ENCODE peak calls at places on chromosome 3, in ten cellular contexts. D is GM10248, Y is HFFc6, O is mesenteric fat pad, T is mesenchymal stem cell, S is frontal cortex, K is memory B cell, C is AG09309, J is posterior cingulate gyrus, E is head of caudate nucleus. Q is an unnamed sample.

GRCh38 chr3:53842436-53843194 is 3.6 kb downstream of the CHDH start:
- DNase-seq in T (no peak), O (no peak), Y (no peak), S (peak), C (no peak), K (no peak), E (peak), J (peak), D (no peak), Q (peak)

GRCh38 chr3:60461199-60461598 is 790.1 kb downstream of the FHIT start:
- DNase-seq in E (no peak), K (no peak), T (no peak), O (no peak), J (no peak), Y (no peak), S (no peak), C (no peak), D (no peak), Q (no peak)

GRCh38 chr3:124263168-124263567 is 271.2 kb upstream of the ROPN1 start:
- DNase-seq in E (no peak), O (no peak), S (no peak), Y (peak), C (peak), D (no peak), J (no peak), T (peak), K (no peak), Q (peak)

GRCh38 chr3:60760145-60760544 is 491.1 kb downstream of the FHIT start:
- DNase-seq in O (no peak), K (no peak), Y (no peak), S (no peak), D (no peak), J (no peak), C (no peak), E (no peak), T (no peak), Q (no peak)

GRCh38 chr3:157793745-157794144 is 290.5 kb upstream of the VEPH1 start:
- DNase-seq in J (no peak), S (no peak), T (no peak), C (no peak), E (no peak), K (no peak), Y (no peak), O (no peak), D (no peak), Q (no peak)

GRCh38 chr3:10395196-10395595 is 74.3 kb upstream of the SEC13 start:
- DNase-seq in S (no peak), O (no peak), T (no peak), D (no peak), K (no peak), J (no peak), C (no peak), Y (no peak), E (no peak), Q (no peak)

GRCh38 chr3:150635526-150635925 is 32.4 kb downstream of the SELENOT start:
- DNase-seq in O (no peak), T (peak), E (no peak), Y (no peak), D (peak), K (no peak), S (no peak), C (no peak), J (no peak), Q (peak)

GRCh38 chr3:183114779-183115178 is 15.5 kb upstream of the MCCC1 start:
- DNase-seq in D (no peak), J (no peak), S (no peak), Y (no peak), T (no peak), C (no peak), E (no peak), O (no peak), K (no peak), Q (no peak)

GRCh38 chr3:69753179-69753775 is 14.0 kb downstream of the MITF start:
- DNase-seq in J (no peak), O (no peak), K (no peak), T (no peak), D (no peak), C (no peak), E (no peak), Y (no peak), S (no peak), Q (no peak)

GRCh38 chr3:16801223-16801622 is 83.5 kb upstream of the PLCL2 start:
- DNase-seq in Y (no peak), T (no peak), S (no peak), O (no peak), C (no peak), D (no peak), E (no peak), K (no peak), J (no peak), Q (peak)

GRCh38 chr3:178768072-178768864 is 232.0 kb downstream of the KCNMB2 start:
- DNase-seq in C (no peak), K (no peak), E (no peak), J (no peak), Y (no peak), S (no peak), T (no peak), D (no peak), O (no peak), Q (no peak)

GRCh38 chr3:113847664-113848461 is 9.3 kb downstream of the GRAMD1C start:
- DNase-seq in D (no peak), T (no peak), O (no peak), E (no peak), C (no peak), S (no peak), Y (no peak), K (no peak), J (no peak), Q (no peak)

GRCh38 chr3:13513051-13513912 is 33.2 kb downstream of the HDAC11 start:
- DNase-seq in K (no peak), E (no peak), C (peak), Y (peak), D (no peak), O (no peak), S (no peak), T (no peak), J (no peak), Q (peak)

GRCh38 chr3:85475346-85475745 is 516.6 kb downstream of the CADM2 start:
- DNase-seq in E (no peak), D (no peak), O (no peak), S (no peak), C (no peak), K (no peak), T (no peak), Y (no peak), J (no peak), Q (peak)

GRCh38 chr3:20622304-20622703 is 436.3 kb upstream of the SGO1 start:
- DNase-seq in K (no peak), C (peak), J (no peak), E (no peak), S (no peak), T (peak), Y (peak), D (no peak), O (no peak), Q (no peak)

GRCh38 chr3:40718209-40718608 is 193.4 kb downstream of the ZNF621 start:
- DNase-seq in Y (no peak), D (no peak), E (no peak), K (no peak), C (no peak), J (no peak), S (no peak), O (no peak), T (no peak), Q (no peak)

GRCh38 chr3:188339410-188340295 is 185.7 kb downstream of the LPP start:
- DNase-seq in E (no peak), K (no peak), S (no peak), O (no peak), D (no peak), Y (no peak), J (no peak), T (no peak), C (no peak), Q (no peak)

GRCh38 chr3:40309925-40310635 is 573 bp downstream of the EIF1B start:
- DNase-seq in S (peak), E (peak), Y (peak), K (no peak), T (peak), D (peak), O (no peak), J (peak), C (no peak), Q (peak)

GRCh38 chr3:177104299-177104992 is 92.8 kb downstream of the TBL1XR1 start:
- DNase-seq in E (no peak), D (no peak), C (no peak), O (no peak), T (no peak), J (no peak), Y (no peak), S (no peak), K (no peak), Q (peak)

GRCh38 chr3:51967384-51968174 is at the start of gene PCBP4:
- DNase-seq in O (no peak), D (peak), S (peak), C (no peak), E (peak), K (peak), J (peak), T (peak), Y (peak), Q (no peak)

GRCh38 chr3:184230081-184230602 is 757 bp downstream of the VWA5B2 start:
- DNase-seq in D (peak), K (peak), S (peak), C (no peak), O (no peak), J (no peak), T (no peak), Y (no peak), E (no peak), Q (no peak)

GRCh38 chr3:151093905-151094304 is 8.4 kb downstream of the MED12L start:
- DNase-seq in K (no peak), O (no peak), S (no peak), C (no peak), J (no peak), T (no peak), D (peak), E (no peak), Y (no peak), Q (no peak)

GRCh38 chr3:175432338-175433025 is 573.3 kb downstream of the NAALADL2 start:
- DNase-seq in J (no peak), S (no peak), E (no peak), Y (peak), T (peak), K (no peak), C (peak), D (no peak), O (no peak), Q (peak)

GRCh38 chr3:46214751-46215352 is 6.7 kb upstream of the CCR1 start:
- DNase-seq in O (no peak), S (no peak), K (no peak), Y (no peak), D (no peak), E (no peak), J (no peak), C (no peak), T (peak), Q (peak)

GRCh38 chr3:134311265-134311664 is 60.6 kb upstream of the RYK start:
- DNase-seq in J (no peak), E (no peak), K (no peak), T (no peak), O (no peak), S (no peak), C (no peak), D (no peak), Y (peak), Q (peak)

GRCh38 chr3:111692593-111693552 is 97.7 kb upstream of the ZBED2 start:
- DNase-seq in T (no peak), J (no peak), K (no peak), D (no peak), Y (no peak), E (peak), S (no peak), O (no peak), C (no peak), Q (no peak)

GRCh38 chr3:191296041-191296541 is 33.1 kb upstream of the CCDC50 start:
- DNase-seq in D (peak), T (no peak), K (no peak), J (no peak), C (no peak), Y (no peak), O (no peak), E (no peak), S (no peak), Q (no peak)

GRCh38 chr3:149448331-149448831 is 26.1 kb upstream of the TM4SF4 start:
- DNase-seq in J (no peak), C (peak), T (peak), O (no peak), Y (peak), E (no peak), S (no peak), D (no peak), K (no peak), Q (peak)

Q was measured in choroid plexus epithelial cell.